ENCODE peak calls at places on chromosomes 5 and 9, in four cellular contexts. One of them, this sample, is unnamed.

GRCh38 chr9:127166651-127167524 is 44.5 kb upstream of the ANGPTL2 start:
- DNase-seq in hepatocyte: no peak
- DNase-seq in WERI-Rb-1: peak; percentile 53
- DNase-seq in CD8-positive, alpha-beta T cell: no peak
- DNase-seq in this sample: peak; percentile 37

GRCh38 chr9:127707766-127708165 is 978 bp downstream of the CFAP157 start:
- DNase-seq in CD8-positive, alpha-beta T cell: no peak
- DNase-seq in WERI-Rb-1: no peak
- DNase-seq in hepatocyte: no peak
- DNase-seq in this sample: no peak

GRCh38 chr9:90442738-90443137 is 199.9 kb downstream of the DIRAS2 start:
- DNase-seq in hepatocyte: no peak
- DNase-seq in WERI-Rb-1: no peak
- DNase-seq in CD8-positive, alpha-beta T cell: no peak
- DNase-seq in this sample: no peak

GRCh38 chr5:138354926-138355378 is 2.5 kb downstream of the KDM3B start:
- DNase-seq in CD8-positive, alpha-beta T cell: no peak
- DNase-seq in WERI-Rb-1: no peak
- DNase-seq in hepatocyte: peak; percentile 34
- DNase-seq in this sample: peak; percentile 78

GRCh38 chr9:87497604-87498045 is at the start of gene DAPK1:
- DNase-seq in CD8-positive, alpha-beta T cell: no peak
- DNase-seq in hepatocyte: peak; percentile 89
- DNase-seq in WERI-Rb-1: peak; percentile 80
- DNase-seq in this sample: peak; percentile 66

GRCh38 chr5:96067902-96068614 is 106.4 kb upstream of the ELL2 start:
- DNase-seq in WERI-Rb-1: no peak
- DNase-seq in hepatocyte: peak; percentile 72
- DNase-seq in CD8-positive, alpha-beta T cell: no peak
- DNase-seq in this sample: no peak

GRCh38 chr5:139658928-139659667 is 10.9 kb downstream of the CXXC5 start:
- DNase-seq in CD8-positive, alpha-beta T cell: no peak
- DNase-seq in hepatocyte: peak; percentile 76
- DNase-seq in WERI-Rb-1: peak; percentile 68
- DNase-seq in this sample: peak; percentile 58

GRCh38 chr5:84450617-84451414 is 66.1 kb upstream of the EDIL3 start:
- DNase-seq in hepatocyte: no peak
- DNase-seq in WERI-Rb-1: no peak
- DNase-seq in CD8-positive, alpha-beta T cell: no peak
- DNase-seq in this sample: peak; percentile 35

GRCh38 chr5:63261695-63262094 is 683.1 kb downstream of the LRRC70 start:
- DNase-seq in WERI-Rb-1: no peak
- DNase-seq in hepatocyte: no peak
- DNase-seq in CD8-positive, alpha-beta T cell: no peak
- DNase-seq in this sample: no peak

GRCh38 chr5:113065626-113066025 is 89.0 kb downstream of the DCP2 start:
- DNase-seq in CD8-positive, alpha-beta T cell: no peak
- DNase-seq in hepatocyte: no peak
- DNase-seq in WERI-Rb-1: no peak
- DNase-seq in this sample: no peak

GRCh38 chr5:122221857-122222256 is 90.2 kb upstream of the SNCAIP start:
- DNase-seq in WERI-Rb-1: no peak
- DNase-seq in CD8-positive, alpha-beta T cell: no peak
- DNase-seq in hepatocyte: no peak
- DNase-seq in this sample: no peak

GRCh38 chr5:66860199-66860975 is 264.2 kb downstream of the MAST4 start:
- DNase-seq in hepatocyte: no peak
- DNase-seq in WERI-Rb-1: no peak
- DNase-seq in CD8-positive, alpha-beta T cell: no peak
- DNase-seq in this sample: no peak

GRCh38 chr5:147464211-147464610 is 45.7 kb downstream of the DPYSL3 start:
- DNase-seq in hepatocyte: peak; percentile 71
- DNase-seq in WERI-Rb-1: peak; percentile 53
- DNase-seq in CD8-positive, alpha-beta T cell: no peak
- DNase-seq in this sample: peak; percentile 71

GRCh38 chr9:129449066-129449465 is 171.8 kb downstream of the C9orf50 start:
- DNase-seq in CD8-positive, alpha-beta T cell: no peak
- DNase-seq in hepatocyte: no peak
- DNase-seq in WERI-Rb-1: no peak
- DNase-seq in this sample: no peak

GRCh38 chr5:17255471-17256016 is 38.1 kb downstream of the BASP1 start:
- DNase-seq in CD8-positive, alpha-beta T cell: no peak
- DNase-seq in hepatocyte: no peak
- DNase-seq in WERI-Rb-1: no peak
- DNase-seq in this sample: peak; percentile 64

GRCh38 chr5:168328804-168329203 is 37.4 kb downstream of the WWC1 start:
- DNase-seq in CD8-positive, alpha-beta T cell: no peak
- DNase-seq in WERI-Rb-1: no peak
- DNase-seq in hepatocyte: peak; percentile 75
- DNase-seq in this sample: no peak

GRCh38 chr5:122076023-122076422 is 2.0 kb downstream of the LOX start:
- DNase-seq in hepatocyte: no peak
- DNase-seq in CD8-positive, alpha-beta T cell: no peak
- DNase-seq in WERI-Rb-1: no peak
- DNase-seq in this sample: no peak

GRCh38 chr9:36858805-36859375 is 175.2 kb downstream of the PAX5 start:
- DNase-seq in WERI-Rb-1: no peak
- DNase-seq in CD8-positive, alpha-beta T cell: no peak
- DNase-seq in hepatocyte: no peak
- DNase-seq in this sample: no peak

GRCh38 chr5:39826051-39826450 is 401.3 kb upstream of the DAB2 start:
- DNase-seq in hepatocyte: no peak
- DNase-seq in WERI-Rb-1: no peak
- DNase-seq in CD8-positive, alpha-beta T cell: no peak
- DNase-seq in this sample: no peak

GRCh38 chr9:5611321-5612186 is 17.4 kb upstream of the RIC1 start:
- DNase-seq in WERI-Rb-1: no peak
- DNase-seq in hepatocyte: no peak
- DNase-seq in CD8-positive, alpha-beta T cell: no peak
- DNase-seq in this sample: no peak

GRCh38 chr5:96008987-96009647 is 47.5 kb upstream of the ELL2 start:
- DNase-seq in WERI-Rb-1: no peak
- DNase-seq in CD8-positive, alpha-beta T cell: no peak
- DNase-seq in hepatocyte: no peak
- DNase-seq in this sample: no peak

GRCh38 chr9:82604947-82605656 is 457.8 kb downstream of the RASEF start:
- DNase-seq in hepatocyte: peak; percentile 38
- DNase-seq in CD8-positive, alpha-beta T cell: no peak
- DNase-seq in WERI-Rb-1: no peak
- DNase-seq in this sample: no peak

GRCh38 chr9:88268886-88269285 is 119.4 kb upstream of the SPIN1 start:
- DNase-seq in hepatocyte: no peak
- DNase-seq in WERI-Rb-1: no peak
- DNase-seq in CD8-positive, alpha-beta T cell: no peak
- DNase-seq in this sample: no peak

GRCh38 chr5:3595102-3595961 is at the start of gene IRX1:
- DNase-seq in hepatocyte: peak; percentile 41
- DNase-seq in WERI-Rb-1: no peak
- DNase-seq in CD8-positive, alpha-beta T cell: no peak
- DNase-seq in this sample: peak; percentile 87

GRCh38 chr9:86413966-86414880 is 60.0 kb upstream of the TUT7 start:
- DNase-seq in hepatocyte: peak; percentile 36
- DNase-seq in WERI-Rb-1: no peak
- DNase-seq in CD8-positive, alpha-beta T cell: no peak
- DNase-seq in this sample: peak; percentile 65

GRCh38 chr5:43729846-43730478 is 127.0 kb downstream of the NNT start:
- DNase-seq in WERI-Rb-1: no peak
- DNase-seq in hepatocyte: peak; percentile 21
- DNase-seq in CD8-positive, alpha-beta T cell: no peak
- DNase-seq in this sample: peak; percentile 64

GRCh38 chr5:73749485-73750270 is 123.7 kb downstream of the ARHGEF28 start:
- DNase-seq in CD8-positive, alpha-beta T cell: no peak
- DNase-seq in hepatocyte: no peak
- DNase-seq in WERI-Rb-1: no peak
- DNase-seq in this sample: no peak

GRCh38 chr5:74136276-74136675 is 504.3 kb downstream of the ENC1 start:
- DNase-seq in hepatocyte: no peak
- DNase-seq in WERI-Rb-1: no peak
- DNase-seq in CD8-positive, alpha-beta T cell: no peak
- DNase-seq in this sample: no peak

GRCh38 chr5:172407241-172407691 is 47.1 kb downstream of the SH3PXD2B start:
- DNase-seq in WERI-Rb-1: no peak
- DNase-seq in hepatocyte: no peak
- DNase-seq in CD8-positive, alpha-beta T cell: no peak
- DNase-seq in this sample: no peak

DNA sequence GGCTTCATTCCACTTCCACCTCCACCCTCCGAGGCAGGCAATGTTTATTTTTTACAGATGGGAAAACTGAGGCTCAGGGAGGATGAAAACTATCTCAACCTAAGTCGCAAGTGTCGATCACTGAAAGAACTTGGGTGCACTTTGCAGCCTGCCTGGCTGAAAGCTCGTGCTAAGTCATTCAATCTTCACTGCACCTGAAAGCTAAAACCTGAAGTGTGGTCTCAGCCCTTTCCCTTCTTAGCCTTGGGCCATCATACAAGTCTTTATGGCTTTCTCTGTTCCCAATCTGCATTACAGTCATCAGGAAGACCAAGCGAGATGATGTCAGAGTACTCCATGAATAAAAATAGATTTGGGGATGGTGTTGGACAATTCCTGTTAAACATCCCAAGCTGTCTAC is 1.0 kb upstream of the TNFSF8 start:
- DNase-seq in hepatocyte: no peak
- DNase-seq in WERI-Rb-1: no peak
- DNase-seq in CD8-positive, alpha-beta T cell: no peak
- DNase-seq in this sample: no peak
- H3K4me3 ChIP-seq in hepatocyte: no peak overlapping the region
- H3K4me3 ChIP-seq in WERI-Rb-1: no peak overlapping the region
- H3K4me3 ChIP-seq in CD8-positive, alpha-beta T cell: no peak overlapping the region
- H3K4me3 ChIP-seq in this sample: no peak overlapping the region

DNA sequence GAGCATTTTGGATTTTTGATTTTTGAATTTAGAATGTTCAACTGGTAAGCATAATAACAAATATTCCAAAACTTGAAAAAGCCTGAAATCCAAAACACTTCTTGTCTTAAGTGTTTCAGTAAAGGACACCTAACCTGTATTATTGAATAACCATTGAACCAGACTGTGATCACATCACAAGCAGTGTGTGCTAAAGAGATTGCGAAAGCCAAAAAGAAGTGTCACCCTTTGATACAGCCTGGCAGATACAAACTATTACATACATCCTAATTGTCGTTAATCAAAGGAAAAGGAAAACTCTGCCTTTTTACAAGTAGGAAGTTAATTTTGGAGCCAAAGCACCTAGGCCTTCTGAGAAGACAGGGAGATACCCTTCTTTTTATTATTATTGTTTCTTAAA is 8.4 kb upstream of the FAM120AOS start:
- DNase-seq in hepatocyte: no peak
- DNase-seq in CD8-positive, alpha-beta T cell: no peak
- DNase-seq in WERI-Rb-1: no peak
- DNase-seq in this sample: no peak
- TF ChIP-seq CTCF in hepatocyte: no peak
- TF ChIP-seq CTCF in CD8-positive, alpha-beta T cell: no peak
- TF ChIP-seq CTCF in WERI-Rb-1: no peak
- TF ChIP-seq CTCF in this sample: no peak

GRCh38 chr5:65418661-65419060 is 63.1 kb downstream of the ADAMTS6 start:
- DNase-seq in WERI-Rb-1: no peak
- DNase-seq in hepatocyte: no peak
- DNase-seq in CD8-positive, alpha-beta T cell: no peak
- DNase-seq in this sample: no peak
- H3K9me3 ChIP-seq in WERI-Rb-1: peaks cover 7% of the 10 kb centered on the region
- H3K9me3 ChIP-seq in hepatocyte: peaks cover 11% of the 10 kb centered on the region
- H3K9me3 ChIP-seq in CD8-positive, alpha-beta T cell: no peaks in the 10 kb centered on the region
- H3K9me3 ChIP-seq in this sample: no peaks in the 10 kb centered on the region

GRCh38 chr9:1871486-1872181 is 143.5 kb upstream of the SMARCA2 start:
- DNase-seq in CD8-positive, alpha-beta T cell: no peak
- DNase-seq in hepatocyte: no peak
- DNase-seq in WERI-Rb-1: no peak
- DNase-seq in this sample: peak; percentile 5
- H3K4me3 ChIP-seq in CD8-positive, alpha-beta T cell: no peak overlapping the region
- H3K4me3 ChIP-seq in hepatocyte: no peak overlapping the region
- H3K4me3 ChIP-seq in WERI-Rb-1: no peak overlapping the region
- H3K4me3 ChIP-seq in this sample: no peak overlapping the region

GRCh38 chr9:98121096-98121495 is 2.1 kb upstream of the TRIM14 start:
- DNase-seq in WERI-Rb-1: no peak
- DNase-seq in CD8-positive, alpha-beta T cell: no peak
- DNase-seq in hepatocyte: no peak
- DNase-seq in this sample: peak; percentile 12
- TF ChIP-seq CTCF in WERI-Rb-1: no peak
- TF ChIP-seq CTCF in CD8-positive, alpha-beta T cell: no peak
- TF ChIP-seq CTCF in hepatocyte: no peak
- TF ChIP-seq CTCF in this sample: no peak

GRCh38 chr5:25618821-25619220 is 974.0 kb upstream of the CDH10 start:
- DNase-seq in WERI-Rb-1: no peak
- DNase-seq in hepatocyte: no peak
- DNase-seq in CD8-positive, alpha-beta T cell: no peak
- DNase-seq in this sample: no peak

GRCh38 chr5:25614466-25614865 is 969.7 kb upstream of the CDH10 start:
- DNase-seq in CD8-positive, alpha-beta T cell: no peak
- DNase-seq in WERI-Rb-1: no peak
- DNase-seq in hepatocyte: no peak
- DNase-seq in this sample: no peak
- H3K9me3 ChIP-seq in CD8-positive, alpha-beta T cell: no peaks in the 10 kb centered on the region
- H3K9me3 ChIP-seq in WERI-Rb-1: no peaks in the 10 kb centered on the region
- H3K9me3 ChIP-seq in hepatocyte: no peaks in the 10 kb centered on the region
- H3K9me3 ChIP-seq in this sample: no peaks in the 10 kb centered on the region

GRCh38 chr5:157113007-157113406 is 4.2 kb upstream of the HAVCR2 start:
- DNase-seq in CD8-positive, alpha-beta T cell: no peak
- DNase-seq in WERI-Rb-1: no peak
- DNase-seq in hepatocyte: no peak
- DNase-seq in this sample: peak; percentile 43

GRCh38 chr5:157120102-157120501 is 11.3 kb upstream of the HAVCR2 start:
- DNase-seq in CD8-positive, alpha-beta T cell: no peak
- DNase-seq in WERI-Rb-1: no peak
- DNase-seq in hepatocyte: no peak
- DNase-seq in this sample: no peak

GRCh38 chr5:157115012-157115411 is 6.2 kb upstream of the HAVCR2 start:
- DNase-seq in hepatocyte: no peak
- DNase-seq in CD8-positive, alpha-beta T cell: no peak
- DNase-seq in WERI-Rb-1: no peak
- DNase-seq in this sample: no peak

GRCh38 chr5:157115502-157115901 is 6.7 kb upstream of the HAVCR2 start:
- DNase-seq in WERI-Rb-1: no peak
- DNase-seq in hepatocyte: no peak
- DNase-seq in CD8-positive, alpha-beta T cell: no peak
- DNase-seq in this sample: no peak

GRCh38 chr5:157116483-157116954 is 7.7 kb upstream of the HAVCR2 start:
- DNase-seq in hepatocyte: no peak
- DNase-seq in WERI-Rb-1: no peak
- DNase-seq in CD8-positive, alpha-beta T cell: no peak
- DNase-seq in this sample: no peak
- H3K4me3 ChIP-seq in hepatocyte: no peak overlapping the region
- H3K4me3 ChIP-seq in WERI-Rb-1: no peak overlapping the region
- H3K4me3 ChIP-seq in CD8-positive, alpha-beta T cell: no peak overlapping the region
- H3K4me3 ChIP-seq in this sample: no peak overlapping the region

GRCh38 chr5:123720339-123720738 is 208.4 kb downstream of the CSNK1G3 start:
- DNase-seq in hepatocyte: no peak
- DNase-seq in CD8-positive, alpha-beta T cell: no peak
- DNase-seq in WERI-Rb-1: no peak
- DNase-seq in this sample: no peak
- TF ChIP-seq CTCF in hepatocyte: no peak
- TF ChIP-seq CTCF in CD8-positive, alpha-beta T cell: no peak
- TF ChIP-seq CTCF in WERI-Rb-1: no peak
- TF ChIP-seq CTCF in this sample: no peak

This sample was measured in cardiac muscle cell.